ENCODE peak calls at places on chromosome 11, in five cellular contexts. G is astrocyte of the spinal cord, Z is RWPE2, V is ovary, I is endothelial cell of umbilical vein. X is an unnamed sample.

GRCh38 chr11:116533186-116533825 is 239.5 kb downstream of the BUD13 start:
- DNase-seq in I (no peak), G (no peak), Z (no peak), V (no peak), X (no peak)

GRCh38 chr11:17564687-17565042 is 17.6 kb downstream of the OTOG start:
- DNase-seq in Z (no peak), V (no peak), G (no peak), I (no peak), X (no peak)

GRCh38 chr11:121886005-121886739 is 229.8 kb downstream of the BLID start:
- DNase-seq in Z (no peak), V (peak; percentile 59), I (peak; percentile 23), G (no peak), X (no peak)

GRCh38 chr11:122711831-122712378 is 56.4 kb downstream of the UBASH3B start:
- DNase-seq in I (peak; percentile 98), G (peak; percentile 75), V (no peak), Z (no peak), X (peak; percentile 3)

GRCh38 chr11:36601145-36601544 is 3.1 kb upstream of the RAG2 start:
- DNase-seq in Z (no peak), G (no peak), V (no peak), I (no peak), X (no peak)

GRCh38 chr11:4830909-4831308 is 9.8 kb downstream of the OR51F2 start:
- DNase-seq in V (no peak), Z (no peak), G (no peak), I (no peak), X (no peak)

GRCh38 chr11:13778345-13778744 is 109.9 kb downstream of the FAR1 start:
- DNase-seq in V (no peak), G (no peak), Z (no peak), I (no peak), X (no peak)

GRCh38 chr11:60842688-60843605 is 1.0 kb downstream of the CCDC86 start:
- DNase-seq in Z (no peak), G (peak; percentile 28), I (peak; percentile 32), V (no peak), X (no peak)

GRCh38 chr11:95459268-95460040 is 228.5 kb upstream of the SESN3 start:
- DNase-seq in I (peak; percentile 7), Z (no peak), G (no peak), V (no peak), X (no peak)

GRCh38 chr11:76209956-76210885 is 3.9 kb upstream of the WNT11 start:
- DNase-seq in G (peak; percentile 63), I (peak; percentile 70), V (peak; percentile 82), Z (no peak), X (peak; percentile 19)

GRCh38 chr11:18706330-18707243 is 8.0 kb downstream of the TMEM86A start:
- DNase-seq in I (peak; percentile 32), G (no peak), Z (no peak), V (peak; percentile 82), X (no peak)

GRCh38 chr11:97140885-97141494 is 751.2 kb downstream of the JRKL start:
- DNase-seq in Z (no peak), G (no peak), V (no peak), I (no peak), X (peak; percentile 54)

GRCh38 chr11:77503006-77503405 is 29.1 kb upstream of the PAK1 start:
- DNase-seq in G (no peak), Z (no peak), V (no peak), I (no peak), X (peak; percentile 32)

GRCh38 chr11:270451-271208 is 7.6 kb upstream of the NLRP6 start:
- DNase-seq in I (no peak), V (no peak), G (no peak), Z (no peak), X (no peak)

GRCh38 chr11:60974726-60975125 is 3.2 kb downstream of the CD6 start:
- DNase-seq in I (no peak), V (no peak), Z (no peak), G (no peak), X (no peak)

GRCh38 chr11:358129-358805 is 11.0 kb upstream of the B4GALNT4 start:
- DNase-seq in V (no peak), I (no peak), Z (no peak), G (no peak), X (no peak)

GRCh38 chr11:121575250-121575962 is 122.6 kb upstream of the SORL1-AS1 start:
- DNase-seq in G (peak; percentile 65), V (peak; percentile 80), Z (no peak), I (no peak), X (no peak)

GRCh38 chr11:131499199-131499598 is 128.8 kb downstream of the NTM start:
- DNase-seq in I (no peak), G (no peak), Z (no peak), V (no peak), X (no peak)

GRCh38 chr11:130070109-130070828 is 575 bp downstream of the APLP2 start:
- DNase-seq in Z (no peak), G (peak; percentile 28), V (peak; percentile 64), I (peak; percentile 45), X (no peak)

DNA sequence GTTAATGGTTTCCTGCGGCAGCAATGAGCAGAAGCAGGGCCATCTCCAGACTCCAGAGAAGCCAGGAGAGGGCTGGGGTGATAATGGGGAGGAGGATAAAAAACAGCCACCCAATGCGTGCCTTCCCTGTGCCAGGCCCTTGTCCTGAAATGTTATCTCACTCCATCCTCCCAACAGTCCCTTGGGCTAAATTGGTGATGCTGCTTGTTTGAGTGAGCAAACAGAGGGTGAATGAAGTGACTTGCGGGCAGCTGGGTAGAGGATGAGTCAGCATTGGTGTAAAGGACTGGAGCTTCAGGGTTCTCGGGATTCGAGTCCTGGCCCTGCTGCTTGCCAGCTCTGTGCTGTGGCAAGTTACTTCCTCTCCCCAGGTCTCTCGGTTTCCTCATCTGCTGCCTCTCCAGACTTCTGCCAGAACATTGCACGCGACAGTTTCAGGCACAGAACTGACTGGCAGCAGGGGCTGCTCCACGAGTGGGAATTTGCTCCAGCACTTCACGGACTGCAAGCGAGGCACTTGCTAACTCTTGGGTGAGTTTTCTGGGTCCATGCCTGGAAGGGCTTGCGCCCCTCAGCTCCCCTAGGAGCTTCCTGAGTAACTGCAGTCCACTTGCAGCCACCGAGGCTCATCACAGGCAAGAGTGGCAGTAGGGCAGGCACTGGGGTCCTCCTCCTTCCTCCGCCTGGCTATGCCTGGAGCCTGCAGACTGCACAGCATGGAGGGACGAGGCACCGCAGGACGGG is at the start of gene P2RY6:
- DNase-seq in I (no peak), V (no peak), Z (no peak), G (peak; percentile 20), X (no peak)
- H3K4me3 ChIP-seq in I (no peak within 1 kb of the TSS), V (no peak within 1 kb of the TSS), Z (no peak within 1 kb of the TSS), G (no peak within 1 kb of the TSS), X (no peak within 1 kb of the TSS)

GRCh38 chr11:12086271-12087074 is 23.9 kb upstream of the MICAL2 start:
- DNase-seq in G (peak; percentile 96), I (peak; percentile 87), V (no peak), Z (no peak), X (no peak)

GRCh38 chr11:12085371-12086251 is 24.8 kb upstream of the MICAL2 start:
- DNase-seq in I (no peak), V (no peak), Z (no peak), G (no peak), X (no peak)

GRCh38 chr11:12088531-12088930 is 21.9 kb upstream of the MICAL2 start:
- DNase-seq in Z (no peak), V (no peak), I (no peak), G (no peak), X (no peak)

GRCh38 chr11:12088047-12088481 is 22.3 kb upstream of the MICAL2 start:
- DNase-seq in V (no peak), G (peak; percentile 86), Z (no peak), I (peak; percentile 74), X (no peak)

GRCh38 chr11:12087075-12087775 is 23.2 kb upstream of the MICAL2 start:
- DNase-seq in V (no peak), I (peak; percentile 50), G (peak; percentile 79), Z (no peak), X (no peak)
- TF ChIP-seq CTCF in V (no peak), I (peak; percentile 35), G (peak; percentile 33), Z (no peak), X (no peak)

GRCh38 chr11:133639408-133639807 is 107.1 kb upstream of the OPCML start:
- DNase-seq in I (no peak), V (no peak), Z (no peak), G (no peak), X (no peak)
- H3K4me3 ChIP-seq in I (no peak overlapping the region), V (no peak overlapping the region), Z (no peak overlapping the region), G (no peak overlapping the region), X (no peak overlapping the region)

GRCh38 chr11:118263694-118264567 is at the start of gene MPZL2:
- DNase-seq in V (no peak), I (peak; percentile 57), G (no peak), Z (peak; percentile 94), X (peak; percentile 64)

GRCh38 chr11:118260353-118260752 is 3.7 kb downstream of the MPZL2 start:
- DNase-seq in V (no peak), Z (no peak), G (no peak), I (no peak), X (no peak)

GRCh38 chr11:118263109-118263508 is 988 bp downstream of the MPZL2 start:
- DNase-seq in I (peak; percentile 36), G (no peak), V (no peak), Z (no peak), X (no peak)

GRCh38 chr11:118259138-118259537 is 5.0 kb downstream of the MPZL2 start:
- DNase-seq in G (no peak), V (no peak), Z (no peak), I (no peak), X (no peak)

GRCh38 chr11:118258410-118258809 is 5.7 kb downstream of the MPZL2 start:
- DNase-seq in G (no peak), V (no peak), Z (no peak), I (no peak), X (no peak)
- TF ChIP-seq CTCF in G (peak; percentile 20), V (no peak), Z (peak; percentile 52), I (no peak), X (peak; percentile 21)

GRCh38 chr11:85685131-85685819 is 720 bp downstream of the CCDC89 start:
- DNase-seq in V (peak; percentile 71), Z (no peak), I (no peak), G (no peak), X (no peak)
- H3K4me3 ChIP-seq in V (peak overlapping the region; percentile 45), Z (no peak overlapping the region), I (no peak overlapping the region), G (peak overlapping the region; percentile 31), X (no peak overlapping the region)

DNA sequence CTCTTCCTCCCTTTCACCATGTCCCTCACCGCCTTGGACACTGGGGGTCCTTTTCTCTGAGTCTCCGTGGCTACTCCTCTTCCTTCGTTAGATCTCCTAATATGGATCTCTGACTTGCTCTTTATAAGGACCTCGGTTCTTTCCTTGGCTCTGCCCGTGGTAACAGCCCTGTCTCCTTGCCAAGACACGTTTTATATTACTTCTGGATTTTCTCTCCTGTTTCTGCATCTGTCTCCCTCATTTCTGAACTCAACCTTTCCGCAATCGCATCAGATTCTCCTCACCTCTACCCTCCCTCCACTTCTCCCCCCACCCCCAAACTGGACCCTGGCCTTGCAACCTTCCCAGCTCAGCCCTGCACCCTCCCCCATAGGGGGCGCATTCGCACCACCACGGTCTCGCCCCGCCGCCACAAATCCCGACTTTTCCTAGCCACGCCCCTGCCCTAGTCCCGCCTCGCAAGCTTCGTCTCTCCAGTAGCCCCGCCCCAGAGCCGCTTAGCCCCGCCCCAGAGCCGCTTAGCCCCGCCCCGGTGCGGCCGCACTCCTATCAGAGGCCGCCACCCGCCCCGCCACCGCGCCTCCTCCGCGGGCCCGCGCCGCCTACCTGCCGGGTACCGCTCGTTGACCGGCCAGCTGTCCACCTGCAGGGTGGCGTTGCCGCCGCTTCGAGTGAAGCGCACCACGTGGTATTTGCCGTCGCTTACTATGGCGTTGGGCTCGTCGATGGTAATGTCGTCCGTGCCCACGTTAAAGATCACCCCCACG is 39.0 kb downstream of the SLC22A12 start:
- DNase-seq in V (no peak), I (no peak), G (no peak), Z (no peak), X (no peak)
- TF ChIP-seq CTCF in V (no peak), I (no peak), G (peak; percentile 3), Z (no peak), X (no peak)